ENCODE peak calls at places on chromosomes 16 and 17, in eight cellular contexts. U is effector memory CD4-positive, alpha-beta T cell; O is cardiac fibroblast; J is cardiac muscle cell; N is GM06990; P is dorsolateral prefrontal cortex; H is psoas muscle; D is HCT116. C is an unnamed sample.
A peak's percentile ranks its signal among the peaks of the same experiment; 100 is the strongest.

GRCh38 chr16:64952177-64952576 is 169.7 kb downstream of the CDH11 start:
- DNase-seq in P (no peak), J (no peak), O (peak; percentile 57), H (no peak), D (no peak), U (no peak), N (no peak), C (no peak)

GRCh38 chr17:31509095-31509804 is 117.8 kb downstream of the RAB11FIP4 start:
- DNase-seq in U (no peak), P (no peak), O (no peak), N (no peak), J (no peak), H (no peak), D (no peak), C (no peak)

GRCh38 chr16:84913315-84913714 is 93.5 kb downstream of the CRISPLD2 start:
- DNase-seq in P (peak; percentile 49), H (peak; percentile 59), J (no peak), D (no peak), O (no peak), U (no peak), N (no peak), C (no peak)

GRCh38 chr17:74748529-74749261 is at the start of gene NHERF1:
- DNase-seq in J (peak; percentile 98), U (peak; percentile 89), O (peak; percentile 93), D (peak; percentile 77), N (peak; percentile 97), H (peak; percentile 96), P (peak; percentile 87), C (peak; percentile 96)

GRCh38 chr16:55992551-55992950 is 117.4 kb upstream of the CES5A start:
- DNase-seq in D (no peak), J (no peak), N (no peak), O (no peak), H (no peak), U (no peak), P (no peak), C (no peak)

GRCh38 chr17:29060475-29060874 is 17.5 kb downstream of the PIPOX start:
- DNase-seq in D (no peak), N (no peak), U (no peak), H (no peak), P (no peak), J (no peak), O (no peak), C (no peak)

GRCh38 chr16:28879841-28880588 is 1.7 kb downstream of the ATP2A1 start:
- DNase-seq in D (peak; percentile 61), U (peak; percentile 84), N (peak; percentile 93), J (peak; percentile 94), P (peak; percentile 83), O (peak; percentile 82), H (peak; percentile 90), C (peak; percentile 76)

GRCh38 chr16:85935957-85936760 is 37.2 kb downstream of the IRF8 start:
- DNase-seq in D (no peak), J (no peak), U (peak; percentile 48), N (peak; percentile 82), H (no peak), O (no peak), P (no peak), C (no peak)

GRCh38 chr16:17270683-17271109 is 200.1 kb downstream of the XYLT1 start:
- DNase-seq in D (no peak), J (no peak), N (no peak), H (no peak), P (no peak), O (no peak), U (no peak), C (no peak)

GRCh38 chr17:61159415-61159814 is 240.2 kb upstream of the TBX2 start:
- DNase-seq in D (no peak), O (peak; percentile 7), U (no peak), H (no peak), P (no peak), J (no peak), N (peak; percentile 43), C (no peak)

GRCh38 chr16:22098538-22099255 is 6.4 kb downstream of the VWA3A start:
- DNase-seq in N (no peak), H (no peak), U (no peak), P (no peak), J (peak; percentile 49), O (peak; percentile 63), D (peak; percentile 56), C (no peak)

GRCh38 chr16:25192096-25192495 is 24.7 kb upstream of the AQP8 start:
- DNase-seq in P (no peak), N (no peak), J (no peak), D (no peak), O (no peak), H (no peak), U (no peak), C (no peak)

GRCh38 chr17:69093279-69093789 is 32.6 kb upstream of the ABCA9 start:
- DNase-seq in J (no peak), P (no peak), N (no peak), D (no peak), O (peak; percentile 74), H (no peak), U (no peak), C (no peak)
- H3K4me3 ChIP-seq in J (no peak overlapping the region), P (no peak overlapping the region), N (no peak overlapping the region), D (no peak overlapping the region), O (no peak overlapping the region), H (no peak overlapping the region), U (no peak overlapping the region), C (no peak overlapping the region)

DNA sequence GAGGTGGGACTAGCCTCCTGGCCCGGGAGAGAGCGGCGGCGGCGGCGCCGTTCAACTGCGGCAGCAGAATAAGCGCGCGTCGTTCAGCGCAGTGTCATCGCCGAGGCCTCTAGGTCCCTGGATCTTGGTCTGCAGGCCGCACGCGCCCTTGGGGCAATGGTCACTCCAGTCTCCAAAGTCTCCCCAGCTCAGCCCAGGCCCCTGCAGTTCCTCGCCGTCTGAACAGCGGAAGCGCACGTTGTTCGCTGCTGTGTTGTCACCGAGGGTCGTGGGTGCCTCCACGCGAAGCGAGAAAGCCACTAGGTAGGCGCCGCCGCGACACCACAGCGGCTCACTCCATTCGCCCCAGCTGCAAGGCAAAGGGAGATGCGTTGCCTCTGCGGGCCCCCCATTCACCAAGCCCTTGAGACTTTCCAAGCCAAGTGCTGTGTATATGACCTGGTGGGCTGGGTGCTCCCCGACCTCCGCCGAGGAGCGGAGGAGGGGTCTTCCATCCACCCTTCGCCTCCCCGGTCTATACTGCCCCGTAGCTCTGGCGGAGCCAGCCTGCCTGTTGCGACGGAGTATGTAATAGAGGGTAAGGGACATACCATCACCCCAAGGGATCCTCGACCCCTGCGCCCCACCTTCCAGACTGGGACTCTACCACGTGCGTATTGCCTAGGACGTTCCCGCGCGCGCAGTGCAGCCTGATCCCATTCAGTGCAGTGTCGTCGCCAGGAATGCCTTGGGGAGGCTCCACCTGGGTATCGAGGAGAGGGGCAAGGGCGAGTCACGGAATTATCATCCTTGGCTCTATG is 653 bp downstream of the VMO1 start:
- DNase-seq in J (no peak), D (no peak), N (no peak), H (no peak), O (no peak), P (no peak), U (no peak), C (no peak)
- H3K4me3 ChIP-seq in J (no peak overlapping the region), D (no peak overlapping the region), N (no peak overlapping the region), H (peak overlapping the region; percentile 52), O (peak overlapping the region; percentile 18), P (peak overlapping the region; percentile 28), U (no peak overlapping the region), C (no peak overlapping the region)

GRCh38 chr16:57618306-57619132 is 9.9 kb upstream of the ADGRG1 start:
- DNase-seq in J (peak; percentile 54), P (no peak), D (no peak), O (no peak), H (no peak), U (no peak), N (no peak), C (peak; percentile 72)

GRCh38 chr16:57621521-57622268 is 6.7 kb upstream of the ADGRG1 start:
- DNase-seq in N (no peak), U (no peak), O (no peak), D (no peak), J (no peak), P (no peak), H (no peak), C (peak; percentile 84)

GRCh38 chr16:57620316-57621231 is 7.9 kb upstream of the ADGRG1 start:
- DNase-seq in J (no peak), U (no peak), H (no peak), P (peak; percentile 20), O (no peak), N (no peak), D (no peak), C (peak; percentile 55)

GRCh38 chr16:57619133-57619605 is 9.3 kb upstream of the ADGRG1 start:
- DNase-seq in J (no peak), O (no peak), U (no peak), N (no peak), D (no peak), H (no peak), P (peak; percentile 14), C (no peak)

GRCh38 chr16:57619606-57620315 is 8.7 kb upstream of the ADGRG1 start:
- DNase-seq in D (no peak), N (no peak), H (no peak), P (peak; percentile 20), O (no peak), U (no peak), J (no peak), C (peak; percentile 92)
- H3K4me3 ChIP-seq in D (peak overlapping the region; percentile 82), N (no peak overlapping the region), H (no peak overlapping the region), P (no peak overlapping the region), O (no peak overlapping the region), U (no peak overlapping the region), J (no peak overlapping the region), C (peak overlapping the region; percentile 36)

GRCh38 chr16:1140582-1140981 is 12.3 kb upstream of the CACNA1H start:
- DNase-seq in J (no peak), U (no peak), N (no peak), D (no peak), P (no peak), O (no peak), H (no peak), C (no peak)

GRCh38 chr16:1143761-1144450 is 9.0 kb upstream of the CACNA1H start:
- DNase-seq in U (no peak), N (no peak), H (no peak), O (no peak), J (no peak), D (no peak), P (no peak), C (no peak)

GRCh38 chr16:1141716-1142115 is 11.2 kb upstream of the CACNA1H start:
- DNase-seq in H (no peak), O (no peak), D (no peak), J (no peak), P (no peak), U (no peak), N (no peak), C (no peak)

GRCh38 chr16:1142911-1143310 is 10.0 kb upstream of the CACNA1H start:
- DNase-seq in U (no peak), D (no peak), J (no peak), H (no peak), N (no peak), P (no peak), O (no peak), C (no peak)

DNA sequence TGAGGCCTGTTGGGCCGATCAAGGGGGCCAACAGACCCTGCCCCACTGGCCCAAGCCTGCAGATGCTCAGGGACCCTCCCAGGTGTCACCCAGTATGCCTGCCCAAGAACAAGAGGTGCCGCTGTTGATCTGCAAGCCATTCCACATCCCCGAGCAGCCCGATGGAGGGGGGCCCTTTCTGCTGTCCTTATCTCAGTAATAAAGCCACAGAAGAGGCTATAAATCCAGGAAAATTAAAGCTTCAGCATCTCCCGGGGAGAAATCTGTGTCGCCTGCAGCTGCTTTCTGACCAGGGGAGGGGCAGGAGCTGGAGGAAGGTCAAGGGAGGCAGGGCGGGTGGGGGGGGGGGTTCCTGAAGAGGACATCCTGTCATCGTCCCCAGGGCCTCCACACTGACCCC is 11.7 kb upstream of the CACNA1H start:
- DNase-seq in H (no peak), J (no peak), D (no peak), N (no peak), U (no peak), O (no peak), P (no peak), C (no peak)
- H3K4me3 ChIP-seq in H (no peak overlapping the region), J (no peak overlapping the region), D (no peak overlapping the region), N (no peak overlapping the region), U (no peak overlapping the region), O (no peak overlapping the region), P (no peak overlapping the region), C (no peak overlapping the region)